ENCODE peak calls at places on chromosomes 11 and 22, in nine cellular contexts. C is GM23338, X is sigmoid colon, U is prostate gland, D is stomach, A is endothelial cell of umbilical vein, P is upper lobe of left lung, F is spleen, E is SK-N-SH. I is an unnamed sample.

GRCh38 chr22:49554296-49554625 is 273.4 kb downstream of the BRD1 start:
- DNase-seq in C (no peak), X (no peak), U (no peak), D (no peak), A (no peak), P (no peak), F (no peak), E (no peak), I (no peak)

GRCh38 chr11:19625438-19625837 is 87.2 kb upstream of the NAV2 start:
- DNase-seq in C (no peak), X (no peak), U (no peak), D (no peak), A (no peak), P (no peak), F (no peak), E (no peak), I (no peak)

GRCh38 chr11:119421941-119422504 is 949 bp downstream of the THY1 start:
- DNase-seq in C (peak; percentile 52), X (no peak), U (no peak), D (no peak), A (no peak), P (no peak), F (no peak), E (peak; percentile 79), I (no peak)

GRCh38 chr11:108680267-108680666 is 15.4 kb downstream of the DDX10 start:
- DNase-seq in C (no peak), X (no peak), U (no peak), D (no peak), A (no peak), P (no peak), F (no peak), E (no peak), I (no peak)

GRCh38 chr11:19646308-19646707 is 66.3 kb upstream of the NAV2 start:
- DNase-seq in C (no peak), X (no peak), U (peak; percentile 44), D (no peak), A (no peak), P (no peak), F (no peak), E (no peak), I (no peak)

GRCh38 chr11:94734563-94735275 is 33.4 kb upstream of the AMOTL1 start:
- DNase-seq in C (peak; percentile 59), X (no peak), U (no peak), D (no peak), A (no peak), P (no peak), F (no peak), E (no peak), I (no peak)

GRCh38 chr11:106228996-106229395 is 151.5 kb downstream of the AASDHPPT start:
- DNase-seq in C (no peak), X (no peak), U (no peak), D (no peak), A (no peak), P (no peak), F (no peak), E (no peak), I (no peak)

GRCh38 chr11:63405114-63405513 is 35.5 kb downstream of the SLC22A9 start:
- DNase-seq in C (no peak), X (no peak), U (no peak), D (no peak), A (no peak), P (no peak), F (no peak), E (no peak), I (no peak)

GRCh38 chr22:32649515-32650200 is 151.8 kb upstream of the TIMP3 start:
- DNase-seq in C (no peak), X (peak; percentile 81), U (no peak), D (no peak), A (no peak), P (peak; percentile 29), F (no peak), E (no peak), I (no peak)

GRCh38 chr11:7677071-7677470 is 3.8 kb upstream of the CYB5R2 start:
- DNase-seq in C (no peak), X (no peak), U (no peak), D (no peak), A (peak; percentile 19), P (no peak), F (no peak), E (no peak), I (no peak)

GRCh38 chr22:33013051-33013450 is 45.1 kb downstream of the SYN3 start:
- DNase-seq in C (no peak), X (no peak), U (no peak), D (no peak), A (no peak), P (no peak), F (no peak), E (no peak), I (no peak)

GRCh38 chr11:68643576-68643975 is 40.8 kb upstream of the GAL start:
- DNase-seq in C (no peak), X (no peak), U (no peak), D (no peak), A (no peak), P (no peak), F (no peak), E (peak; percentile 5), I (no peak)

GRCh38 chr22:19629720-19630419 is 84.4 kb upstream of the SEPTIN5 start:
- DNase-seq in C (peak; percentile 93), X (peak; percentile 83), U (peak; percentile 75), D (peak; percentile 86), A (peak; percentile 80), P (peak; percentile 75), F (peak; percentile 92), E (peak; percentile 95), I (peak; percentile 83)

GRCh38 chr11:89405629-89406028 is 85.5 kb downstream of the NOX4 start:
- DNase-seq in C (peak; percentile 68), X (no peak), U (no peak), D (no peak), A (peak; percentile 59), P (no peak), F (no peak), E (no peak), I (no peak)

GRCh38 chr11:66967670-66968425 is 7.3 kb upstream of the C11orf86 start:
- DNase-seq in C (no peak), X (no peak), U (no peak), D (no peak), A (peak; percentile 69), P (peak; percentile 29), F (no peak), E (no peak), I (no peak)

GRCh38 chr11:133659542-133660201 is 127.4 kb upstream of the OPCML start:
- DNase-seq in C (peak; percentile 41), X (no peak), U (no peak), D (no peak), A (no peak), P (no peak), F (no peak), E (no peak), I (no peak)

GRCh38 chr22:28951969-28952521 is 68.7 kb downstream of the ZNRF3 start:
- DNase-seq in C (peak; percentile 61), X (peak; percentile 82), U (peak; percentile 81), D (no peak), A (no peak), P (peak; percentile 31), F (no peak), E (no peak), I (no peak)

GRCh38 chr22:42022162-42022847 is 23.7 kb downstream of the WBP2NL start:
- DNase-seq in C (no peak), X (no peak), U (no peak), D (no peak), A (no peak), P (no peak), F (no peak), E (no peak), I (peak; percentile 7)

GRCh38 chr11:27358306-27358705 is 4.7 kb downstream of the CCDC34 start:
- DNase-seq in C (no peak), X (no peak), U (no peak), D (no peak), A (no peak), P (no peak), F (no peak), E (no peak), I (peak; percentile 46)

GRCh38 chr22:22168190-22168940 is 76.2 kb upstream of the VPREB1 start:
- DNase-seq in C (peak; percentile 80), X (no peak), U (no peak), D (no peak), A (no peak), P (no peak), F (no peak), E (peak; percentile 16), I (no peak)

DNA sequence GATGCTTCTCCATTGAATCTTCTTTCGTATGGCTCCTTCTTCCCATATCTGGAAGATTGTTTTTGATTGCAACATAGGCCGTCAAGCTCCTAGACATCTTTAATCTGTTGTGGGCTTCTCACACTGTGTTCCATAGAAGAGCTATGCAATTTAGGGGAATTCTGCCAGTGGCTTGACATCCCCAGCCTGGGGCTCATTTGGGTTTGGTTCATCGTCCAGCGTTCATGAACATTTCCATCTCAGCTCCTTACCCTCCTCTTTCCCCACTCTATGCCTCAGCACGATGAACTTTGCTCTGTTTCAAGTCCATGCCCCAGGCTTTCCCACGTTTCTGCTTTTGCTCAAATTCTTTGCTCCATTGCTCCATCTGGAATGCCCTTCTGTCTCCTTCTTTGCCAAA is 26.0 kb upstream of the CLMP start:
- DNase-seq in C (no peak), X (peak; percentile 81), U (no peak), D (no peak), A (no peak), P (no peak), F (no peak), E (no peak), I (no peak)
- TF ChIP-seq POLR2AphosphoS5 in C (no peak), X (peak; percentile 33), U (no peak), D (peak; percentile 26), A (no peak), P (peak; percentile 29), F (no peak), E (no peak), I (no peak)

GRCh38 chr11:45269678-45270077 is 16.5 kb downstream of the SYT13 start:
- DNase-seq in C (no peak), X (no peak), U (no peak), D (no peak), A (no peak), P (no peak), F (no peak), E (no peak), I (no peak)
- TF ChIP-seq POLR2AphosphoS5 in C (no peak), X (no peak), U (no peak), D (no peak), A (no peak), P (no peak), F (no peak), E (no peak), I (no peak)

GRCh38 chr11:96168623-96169022 is 174.4 kb downstream of the MAML2 start:
- DNase-seq in C (no peak), X (peak; percentile 82), U (peak; percentile 43), D (no peak), A (peak; percentile 69), P (peak; percentile 64), F (no peak), E (no peak), I (peak; percentile 50)
- TF ChIP-seq POLR2AphosphoS5 in C (no peak), X (no peak), U (peak; percentile 63), D (peak; percentile 22), A (no peak), P (no peak), F (peak; percentile 59), E (no peak), I (no peak)

DNA sequence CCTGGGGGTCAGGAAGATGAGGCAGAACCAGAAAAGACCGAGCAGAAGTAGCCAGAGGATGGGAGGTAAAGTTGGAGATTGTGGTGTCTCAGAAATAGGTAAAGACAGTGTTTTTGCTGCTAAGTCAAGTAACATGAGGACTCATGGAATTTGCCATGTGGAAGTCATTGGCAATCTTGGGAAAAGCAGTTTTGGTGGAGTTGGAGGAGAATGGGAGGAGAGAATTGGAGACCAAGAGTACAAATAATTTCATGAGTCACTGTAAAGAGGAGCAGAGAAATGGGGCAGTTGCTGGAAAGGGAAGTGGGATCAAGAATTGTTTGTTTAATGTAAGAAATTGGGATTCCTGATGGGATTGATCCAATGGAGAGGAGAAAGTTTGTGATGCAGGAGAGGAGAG is 111.7 kb downstream of the LRRC32 start:
- DNase-seq in C (no peak), X (no peak), U (no peak), D (no peak), A (no peak), P (no peak), F (no peak), E (no peak), I (no peak)
- TF ChIP-seq POLR2AphosphoS5 in C (no peak), X (no peak), U (no peak), D (no peak), A (no peak), P (no peak), F (no peak), E (no peak), I (no peak)

I was measured in HL-60.